ENCODE peak calls at places on chromosomes 7 and 10, in four cellular contexts. One of them, this sample, is unnamed.

GRCh38 chr7:97733276-97734206 is 1.7 kb downstream of the TAC1 start:
- DNase-seq in ELF-1: peak; percentile 40
- DNase-seq in uterus: no peak
- DNase-seq in brain microvascular endothelial cell: no peak
- DNase-seq in this sample: no peak

GRCh38 chr7:131624536-131624935 is 68.1 kb upstream of the PODXL start:
- DNase-seq in ELF-1: no peak
- DNase-seq in uterus: no peak
- DNase-seq in brain microvascular endothelial cell: no peak
- DNase-seq in this sample: no peak

GRCh38 chr7:25124485-25125136 is 449 bp downstream of the CYCS start:
- DNase-seq in ELF-1: peak; percentile 45
- DNase-seq in uterus: no peak
- DNase-seq in brain microvascular endothelial cell: no peak
- DNase-seq in this sample: peak; percentile 11

GRCh38 chr10:23344251-23344841 is at the start of gene C10orf67:
- DNase-seq in ELF-1: peak; percentile 32
- DNase-seq in uterus: peak; percentile 19
- DNase-seq in brain microvascular endothelial cell: peak; percentile 39
- DNase-seq in this sample: peak; percentile 32

GRCh38 chr7:98418636-98419315 is 17.9 kb upstream of the BAIAP2L1 start:
- DNase-seq in ELF-1: peak; percentile 66
- DNase-seq in uterus: no peak
- DNase-seq in brain microvascular endothelial cell: peak; percentile 99
- DNase-seq in this sample: no peak

GRCh38 chr10:113945075-113945686 is 90.7 kb downstream of the NHLRC2 start:
- DNase-seq in ELF-1: no peak
- DNase-seq in uterus: no peak
- DNase-seq in brain microvascular endothelial cell: peak; percentile 28
- DNase-seq in this sample: no peak

GRCh38 chr10:100327007-100327700 is 2.9 kb downstream of the PKD2L1 start:
- DNase-seq in ELF-1: no peak
- DNase-seq in uterus: no peak
- DNase-seq in brain microvascular endothelial cell: no peak
- DNase-seq in this sample: no peak

GRCh38 chr10:61257956-61258496 is 195.2 kb downstream of the TMEM26 start:
- DNase-seq in ELF-1: no peak
- DNase-seq in uterus: no peak
- DNase-seq in brain microvascular endothelial cell: no peak
- DNase-seq in this sample: no peak

GRCh38 chr7:25035274-25035673 is 55.3 kb upstream of the OSBPL3 start:
- DNase-seq in ELF-1: no peak
- DNase-seq in uterus: no peak
- DNase-seq in brain microvascular endothelial cell: no peak
- DNase-seq in this sample: no peak

GRCh38 chr10:48579251-48579960 is 25.5 kb downstream of the ARHGAP22 start:
- DNase-seq in ELF-1: peak; percentile 75
- DNase-seq in uterus: no peak
- DNase-seq in brain microvascular endothelial cell: peak; percentile 11
- DNase-seq in this sample: no peak

GRCh38 chr10:103847909-103848468 is 7.4 kb downstream of the SH3PXD2A start:
- DNase-seq in ELF-1: no peak
- DNase-seq in uterus: no peak
- DNase-seq in brain microvascular endothelial cell: no peak
- DNase-seq in this sample: no peak

GRCh38 chr10:28215930-28216329 is 86.9 kb downstream of the MPP7 start:
- DNase-seq in ELF-1: peak; percentile 14
- DNase-seq in uterus: no peak
- DNase-seq in brain microvascular endothelial cell: no peak
- DNase-seq in this sample: no peak

GRCh38 chr10:101826852-101827434 is 8.7 kb upstream of the OGA start:
- DNase-seq in ELF-1: no peak
- DNase-seq in uterus: no peak
- DNase-seq in brain microvascular endothelial cell: no peak
- DNase-seq in this sample: no peak

GRCh38 chr7:46705416-46706255 is 784.6 kb upstream of the IGFBP3 start:
- DNase-seq in ELF-1: no peak
- DNase-seq in uterus: no peak
- DNase-seq in brain microvascular endothelial cell: no peak
- DNase-seq in this sample: no peak

GRCh38 chr7:151382079-151382885 is 27.6 kb downstream of the WDR86 start:
- DNase-seq in ELF-1: no peak
- DNase-seq in uterus: no peak
- DNase-seq in brain microvascular endothelial cell: no peak
- DNase-seq in this sample: peak; percentile 49

GRCh38 chr7:95963446-95963990 is 191.2 kb downstream of the DYNC1I1 start:
- DNase-seq in ELF-1: no peak
- DNase-seq in uterus: no peak
- DNase-seq in brain microvascular endothelial cell: no peak
- DNase-seq in this sample: no peak

GRCh38 chr10:3770611-3771110 is 14.3 kb downstream of the KLF6 start:
- DNase-seq in ELF-1: peak; percentile 34
- DNase-seq in uterus: peak; percentile 13
- DNase-seq in brain microvascular endothelial cell: no peak
- DNase-seq in this sample: no peak

GRCh38 chr10:132836248-132836831 is 50.4 kb upstream of the NKX6-2 start:
- DNase-seq in ELF-1: no peak
- DNase-seq in uterus: no peak
- DNase-seq in brain microvascular endothelial cell: no peak
- DNase-seq in this sample: no peak

GRCh38 chr10:110676016-110676415 is 31.9 kb downstream of the RBM20 start:
- DNase-seq in ELF-1: no peak
- DNase-seq in uterus: no peak
- DNase-seq in brain microvascular endothelial cell: no peak
- DNase-seq in this sample: no peak

GRCh38 chr7:12623885-12624498 is 53.5 kb downstream of the SCIN start:
- DNase-seq in ELF-1: no peak
- DNase-seq in uterus: no peak
- DNase-seq in brain microvascular endothelial cell: no peak
- DNase-seq in this sample: no peak

GRCh38 chr7:108301387-108301786 is 154.8 kb downstream of the NRCAM start:
- DNase-seq in ELF-1: no peak
- DNase-seq in uterus: no peak
- DNase-seq in brain microvascular endothelial cell: no peak
- DNase-seq in this sample: no peak

GRCh38 chr10:103592186-103593021 is 98.9 kb downstream of the NEURL1 start:
- DNase-seq in ELF-1: peak; percentile 76
- DNase-seq in uterus: peak; percentile 69
- DNase-seq in brain microvascular endothelial cell: peak; percentile 20
- DNase-seq in this sample: peak; percentile 20

GRCh38 chr7:20594023-20594422 is 21.4 kb upstream of the ABCB5 start:
- DNase-seq in ELF-1: no peak
- DNase-seq in uterus: no peak
- DNase-seq in brain microvascular endothelial cell: no peak
- DNase-seq in this sample: no peak

GRCh38 chr10:119667562-119668328 is 16.6 kb downstream of the BAG3 start:
- DNase-seq in ELF-1: peak; percentile 92
- DNase-seq in uterus: peak; percentile 67
- DNase-seq in brain microvascular endothelial cell: peak; percentile 96
- DNase-seq in this sample: no peak

GRCh38 chr10:78004215-78005026 is 24.9 kb downstream of the POLR3A start:
- DNase-seq in ELF-1: no peak
- DNase-seq in uterus: no peak
- DNase-seq in brain microvascular endothelial cell: no peak
- DNase-seq in this sample: no peak

GRCh38 chr10:126006264-126006663 is 109.9 kb downstream of the FANK1 start:
- DNase-seq in ELF-1: no peak
- DNase-seq in uterus: no peak
- DNase-seq in brain microvascular endothelial cell: no peak
- DNase-seq in this sample: no peak

GRCh38 chr7:92319243-92319642 is 73.5 kb downstream of the ANKIB1 start:
- DNase-seq in ELF-1: no peak
- DNase-seq in uterus: no peak
- DNase-seq in brain microvascular endothelial cell: no peak
- DNase-seq in this sample: no peak

GRCh38 chr7:5671053-5671452 is 110.4 kb downstream of the RNF216 start:
- DNase-seq in ELF-1: no peak
- DNase-seq in uterus: no peak
- DNase-seq in brain microvascular endothelial cell: no peak
- DNase-seq in this sample: no peak